ENCODE peak calls at places on chromosomes 2 and 18, in nine cellular contexts. G, J, U, A, Z, Q, M, P and W are unnamed samples.

GRCh38 chr2:141554810-141555209 is 576.0 kb downstream of the LRP1B start:
- DNase-seq in G (no peak), J (no peak), U (peak), A (no peak), Z (peak), Q (no peak), M (peak), P (no peak), W (peak)

GRCh38 chr2:147663153-147663961 is 181.5 kb upstream of the ACVR2A start:
- DNase-seq in G (peak), J (no peak), U (no peak), A (no peak), Z (peak), Q (no peak), M (no peak), P (no peak), W (no peak)

GRCh38 chr2:173568054-173568453 is 213.4 kb downstream of the CDCA7 start:
- DNase-seq in G (no peak), J (peak), U (peak), A (no peak), Z (peak), Q (no peak), M (peak), P (no peak), W (peak)

GRCh38 chr18:74896390-74896991 is 298.8 kb downstream of the ZNF407 start:
- DNase-seq in G (peak), J (peak), U (peak), A (no peak), Z (peak), Q (no peak), M (peak), P (peak), W (no peak)

GRCh38 chr18:63119647-63120046 is 199.9 kb downstream of the BCL2 start:
- DNase-seq in G (no peak), J (no peak), U (no peak), A (no peak), Z (peak), Q (no peak), M (peak), P (no peak), W (peak)

GRCh38 chr18:68263481-68263880 is 451.4 kb downstream of the TMX3 start:
- DNase-seq in G (no peak), J (no peak), U (no peak), A (no peak), Z (peak), Q (no peak), M (peak), P (no peak), W (peak)

GRCh38 chr18:23226930-23227728 is 91.8 kb downstream of the CABLES1 start:
- DNase-seq in G (no peak), J (no peak), U (no peak), A (no peak), Z (peak), Q (peak), M (peak), P (no peak), W (peak)

GRCh38 chr2:224354631-224355211 is 47.2 kb downstream of the FAM124B start:
- DNase-seq in G (no peak), J (no peak), U (no peak), A (no peak), Z (peak), Q (no peak), M (no peak), P (no peak), W (peak)

GRCh38 chr2:121664086-121664485 is 14.8 kb upstream of the CLASP1 start:
- DNase-seq in G (no peak), J (no peak), U (no peak), A (no peak), Z (no peak), Q (no peak), M (no peak), P (no peak), W (no peak)

GRCh38 chr2:234548720-234549420 is 52.0 kb upstream of the ARL4C start:
- DNase-seq in G (no peak), J (no peak), U (peak), A (no peak), Z (peak), Q (no peak), M (peak), P (no peak), W (peak)

GRCh38 chr18:57698571-57699276 is 77.1 kb upstream of the NARS1 start:
- DNase-seq in G (no peak), J (no peak), U (no peak), A (peak), Z (peak), Q (no peak), M (peak), P (no peak), W (peak)

GRCh38 chr2:149858916-149859634 is 271.5 kb upstream of the MMADHC start:
- DNase-seq in G (no peak), J (no peak), U (peak), A (no peak), Z (peak), Q (no peak), M (peak), P (no peak), W (peak)

GRCh38 chr2:128313076-128313836 is 5.4 kb downstream of the HS6ST1 start:
- DNase-seq in G (no peak), J (no peak), U (no peak), A (no peak), Z (peak), Q (no peak), M (peak), P (no peak), W (peak)

GRCh38 chr2:28454016-28454930 is 41.6 kb upstream of the PLB1 start:
- DNase-seq in G (no peak), J (no peak), U (no peak), A (peak), Z (peak), Q (no peak), M (no peak), P (no peak), W (peak)

GRCh38 chr18:63890226-63890949 is 2.9 kb downstream of the SERPINB2 start:
- DNase-seq in G (no peak), J (no peak), U (no peak), A (no peak), Z (no peak), Q (no peak), M (no peak), P (no peak), W (no peak)

GRCh38 chr18:68244786-68245185 is 470.1 kb downstream of the TMX3 start:
- DNase-seq in G (no peak), J (no peak), U (no peak), A (peak), Z (peak), Q (no peak), M (peak), P (no peak), W (peak)

GRCh38 chr18:21958707-21959457 is 210.5 kb upstream of the GATA6 start:
- DNase-seq in G (no peak), J (no peak), U (no peak), A (no peak), Z (no peak), Q (no peak), M (no peak), P (no peak), W (no peak)

GRCh38 chr2:106339156-106339555 is 129.1 kb downstream of the RGPD3 start:
- DNase-seq in G (no peak), J (no peak), U (no peak), A (no peak), Z (no peak), Q (no peak), M (no peak), P (no peak), W (no peak)

GRCh38 chr2:224143521-224143920 is 104.4 kb upstream of the SERPINE2 start:
- DNase-seq in G (no peak), J (no peak), U (no peak), A (no peak), Z (no peak), Q (no peak), M (no peak), P (no peak), W (no peak)

GRCh38 chr2:178271629-178272333 is 77.5 kb downstream of the OSBPL6 start:
- DNase-seq in G (no peak), J (peak), U (peak), A (no peak), Z (peak), Q (peak), M (peak), P (no peak), W (peak)

GRCh38 chr18:76504749-76505148 is 9.7 kb upstream of the ZNF516 start:
- DNase-seq in G (no peak), J (no peak), U (no peak), A (no peak), Z (no peak), Q (no peak), M (no peak), P (no peak), W (no peak)

GRCh38 chr2:26477911-26478253 is at the start of gene OTOF:
- DNase-seq in G (no peak), J (no peak), U (peak), A (peak), Z (peak), Q (no peak), M (peak), P (no peak), W (peak)

GRCh38 chr2:170812716-170813585 is 3.7 kb upstream of the GAD1 start:
- DNase-seq in G (peak), J (no peak), U (peak), A (peak), Z (peak), Q (peak), M (peak), P (no peak), W (peak)

DNA sequence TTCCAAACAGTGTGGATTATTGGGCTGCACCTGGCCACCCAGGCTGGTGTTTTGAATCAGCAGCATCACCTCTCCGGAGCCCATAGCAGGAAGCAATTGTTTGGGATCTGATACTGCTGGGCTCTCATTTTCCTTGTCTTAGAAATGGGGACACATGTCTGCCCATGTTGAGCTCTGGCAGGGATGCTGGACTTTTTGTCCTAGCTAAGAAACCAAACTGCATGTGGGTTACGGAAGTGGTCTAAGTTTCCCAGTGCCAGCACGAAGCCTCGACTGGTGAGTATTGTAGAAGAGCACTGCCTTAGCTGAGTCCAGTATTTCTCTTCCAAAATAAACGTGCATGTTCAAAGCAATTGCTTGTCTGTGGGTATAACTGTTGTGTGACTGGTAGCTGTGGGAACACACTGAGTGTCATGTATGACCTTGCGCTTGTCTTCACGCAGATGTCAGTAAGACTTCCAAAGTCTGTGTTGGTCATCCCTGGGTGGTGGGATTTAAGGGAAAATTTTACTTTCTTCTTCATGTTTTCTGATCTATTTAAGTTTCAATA is 43.6 kb downstream of the SH3RF3 start:
- DNase-seq in G (no peak), J (no peak), U (no peak), A (no peak), Z (no peak), Q (no peak), M (no peak), P (no peak), W (peak)
- H3K4me3 ChIP-seq in G (no peak), J (no peak), U (no peak), A (no peak), Z (no peak), Q (no peak), M (no peak), P (no peak), W (no peak)

GRCh38 chr18:79755496-79756142 is 42.1 kb upstream of the KCNG2 start:
- DNase-seq in G (no peak), J (no peak), U (no peak), A (no peak), Z (no peak), Q (peak), M (no peak), P (peak), W (no peak)

GRCh38 chr18:79754831-79755351 is 42.8 kb upstream of the KCNG2 start:
- DNase-seq in G (no peak), J (no peak), U (no peak), A (no peak), Z (no peak), Q (no peak), M (no peak), P (peak), W (no peak)

GRCh38 chr18:79750980-79751571 is 46.7 kb upstream of the KCNG2 start:
- DNase-seq in G (no peak), J (peak), U (peak), A (no peak), Z (no peak), Q (peak), M (no peak), P (peak), W (no peak)

GRCh38 chr18:79754022-79754761 is 43.5 kb upstream of the KCNG2 start:
- DNase-seq in G (no peak), J (no peak), U (no peak), A (no peak), Z (no peak), Q (peak), M (no peak), P (peak), W (no peak)

GRCh38 chr18:79753391-79753851 is 44.3 kb upstream of the KCNG2 start:
- DNase-seq in G (no peak), J (no peak), U (no peak), A (no peak), Z (no peak), Q (peak), M (no peak), P (peak), W (no peak)
- H3K4me3 ChIP-seq in G (no peak), J (no peak), U (no peak), A (no peak), Z (no peak), Q (no peak), M (no peak), P (no peak), W (no peak)

GRCh38 chr2:63846487-63846886 is 4.8 kb downstream of the UGP2 start:
- DNase-seq in G (no peak), J (no peak), U (no peak), A (no peak), Z (peak), Q (no peak), M (no peak), P (no peak), W (no peak)

GRCh38 chr2:63843093-63843492 is 1.4 kb downstream of the UGP2 start:
- DNase-seq in G (no peak), J (no peak), U (no peak), A (no peak), Z (no peak), Q (no peak), M (no peak), P (no peak), W (no peak)

GRCh38 chr2:63843791-63844190 is 2.1 kb downstream of the UGP2 start:
- DNase-seq in G (no peak), J (no peak), U (no peak), A (no peak), Z (no peak), Q (no peak), M (no peak), P (no peak), W (no peak)

GRCh38 chr2:63845866-63846265 is 4.2 kb downstream of the UGP2 start:
- DNase-seq in G (no peak), J (no peak), U (no peak), A (no peak), Z (no peak), Q (no peak), M (no peak), P (no peak), W (no peak)

DNA sequence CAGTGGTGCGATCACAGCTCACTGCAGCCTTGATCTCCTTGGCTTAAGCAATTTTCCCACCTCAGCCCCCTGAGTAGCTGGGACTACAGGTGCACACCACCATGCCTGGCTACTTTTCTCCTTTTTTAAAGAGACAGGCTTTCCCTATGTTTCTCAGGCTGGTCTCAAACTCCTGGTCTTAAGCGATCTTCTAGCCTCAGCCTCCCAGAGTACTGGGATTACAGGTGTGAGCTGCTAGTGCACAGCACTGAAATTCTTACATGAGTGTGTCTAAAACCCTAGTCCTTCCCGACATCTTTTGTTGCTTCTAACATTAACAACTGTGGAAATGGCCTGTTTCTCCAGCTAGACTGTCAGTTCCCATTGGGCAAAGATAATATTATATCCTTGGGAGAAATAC is 2.9 kb downstream of the UGP2 start:
- DNase-seq in G (no peak), J (no peak), U (no peak), A (no peak), Z (no peak), Q (no peak), M (no peak), P (no peak), W (no peak)
- H3K4me3 ChIP-seq in G (no peak), J (no peak), U (no peak), A (no peak), Z (peak), Q (no peak), M (no peak), P (no peak), W (peak)

GRCh38 chr2:102070058-102070642 is 72.4 kb upstream of the IL1R1 start:
- DNase-seq in G (no peak), J (peak), U (peak), A (no peak), Z (peak), Q (peak), M (peak), P (peak), W (peak)
- H3K4me3 ChIP-seq in G (no peak), J (no peak), U (no peak), A (no peak), Z (no peak), Q (no peak), M (peak), P (peak), W (peak)